ENCODE peak calls at places on chromosome 5, in six cellular contexts. Q is H1, C is spleen, A is IMR-90, J is tibial nerve, N is right lobe of liver. Z is an unnamed sample.

GRCh38 chr5:20157089-20157488 is 169.1 kb upstream of the CDH18 start:
- DNase-seq in J (no peak), N (no peak), Q (no peak), A (no peak), C (no peak), Z (no peak)

GRCh38 chr5:77645158-77645994 is 6.9 kb upstream of the OTP start:
- DNase-seq in A (no peak), C (peak), N (no peak), Q (no peak), J (no peak), Z (no peak)

GRCh38 chr5:178940569-178941360 is at the start of gene ZNF454:
- DNase-seq in Q (peak), A (peak), C (peak), J (peak), N (peak), Z (peak)

GRCh38 chr5:81750308-81751008 is 439 bp downstream of the SSBP2 start:
- DNase-seq in N (no peak), Q (no peak), J (no peak), C (no peak), A (no peak), Z (no peak)

GRCh38 chr5:123089971-123090640 is 1.1 kb downstream of the PRDM6 start:
- DNase-seq in C (no peak), N (no peak), Q (no peak), J (no peak), A (peak), Z (peak)

GRCh38 chr5:132493241-132493640 is 2.7 kb upstream of the IRF1 start:
- DNase-seq in C (no peak), N (no peak), Q (no peak), A (no peak), J (peak), Z (peak)

GRCh38 chr5:114360816-114361723 is 800 bp upstream of the KCNN2 start:
- DNase-seq in C (peak), A (peak), N (peak), J (no peak), Q (peak), Z (peak)

GRCh38 chr5:126460977-126461376 is 37.8 kb downstream of the GRAMD2B start:
- DNase-seq in N (no peak), Q (no peak), A (no peak), C (no peak), J (no peak), Z (no peak)

GRCh38 chr5:166845044-166845443 is 1446.4 kb upstream of the WWC1 start:
- DNase-seq in Q (no peak), C (no peak), J (peak), A (no peak), N (no peak), Z (no peak)

GRCh38 chr5:142012792-142013388 is at the start of gene GNPDA1:
- DNase-seq in C (peak), J (peak), A (peak), N (peak), Q (peak), Z (peak)

GRCh38 chr5:149381986-149382338 is 2.9 kb upstream of the IL17B start:
- DNase-seq in J (peak), Q (peak), C (peak), A (peak), N (peak), Z (peak)

GRCh38 chr5:94174748-94175411 is 433.5 kb upstream of the POU5F2 start:
- DNase-seq in C (no peak), J (no peak), A (peak), N (no peak), Q (no peak), Z (no peak)

GRCh38 chr5:1656271-1656975 is 132.7 kb upstream of the LPCAT1 start:
- DNase-seq in Q (no peak), J (no peak), A (no peak), N (no peak), C (no peak), Z (no peak)

GRCh38 chr5:168853972-168854371 is 274.8 kb upstream of the PANK3 start:
- DNase-seq in Q (no peak), C (no peak), A (no peak), J (no peak), N (no peak), Z (no peak)

GRCh38 chr5:159969966-159970365 is 39.0 kb upstream of the TTC1 start:
- DNase-seq in A (no peak), N (no peak), C (no peak), J (no peak), Q (no peak), Z (no peak)

GRCh38 chr5:157748740-157749461 is 5.4 kb downstream of the LSM11 start:
- DNase-seq in N (no peak), A (peak), C (no peak), J (no peak), Q (no peak), Z (no peak)

GRCh38 chr5:167633931-167634341 is 657.5 kb upstream of the WWC1 start:
- DNase-seq in C (no peak), A (peak), J (no peak), N (no peak), Q (no peak), Z (no peak)

GRCh38 chr5:126624534-126624933 is 23.8 kb downstream of the PHAX start:
- DNase-seq in Q (no peak), N (no peak), A (peak), C (no peak), J (no peak), Z (no peak)

GRCh38 chr5:57466544-57466943 is 16.1 kb downstream of the ACTBL2 start:
- DNase-seq in J (no peak), C (no peak), A (no peak), N (no peak), Q (no peak), Z (no peak)

GRCh38 chr5:116038817-116039216 is 6.5 kb downstream of the ARL14EPL start:
- DNase-seq in J (no peak), A (no peak), Q (no peak), C (peak), N (no peak), Z (no peak)

GRCh38 chr5:124105326-124105725 is 593.3 kb downstream of the CSNK1G3 start:
- DNase-seq in J (no peak), C (no peak), N (no peak), A (no peak), Q (no peak), Z (no peak)

GRCh38 chr5:135467051-135467625 is 15.0 kb upstream of the TIFAB start:
- DNase-seq in N (no peak), A (no peak), Q (no peak), J (no peak), C (peak), Z (no peak)

GRCh38 chr5:78540335-78541057 is 108.1 kb downstream of the LHFPL2 start:
- DNase-seq in J (peak), N (peak), A (no peak), C (no peak), Q (no peak), Z (no peak)

GRCh38 chr5:66074891-66075290 is 69.2 kb upstream of the SREK1 start:
- DNase-seq in C (no peak), N (no peak), Q (no peak), J (no peak), A (no peak), Z (no peak)

GRCh38 chr5:117326997-117327396 is 752.4 kb upstream of the SEMA6A start:
- DNase-seq in N (no peak), C (no peak), J (no peak), Q (no peak), A (no peak), Z (no peak)

GRCh38 chr5:133088064-133088463 is 36.3 kb downstream of the HSPA4 start:
- DNase-seq in C (no peak), A (no peak), N (no peak), Q (no peak), J (no peak), Z (no peak)

GRCh38 chr5:21654-22233 is 70.2 kb upstream of the PLEKHG4B start:
- DNase-seq in A (peak), C (no peak), N (no peak), Q (no peak), J (no peak), Z (no peak)

GRCh38 chr5:150556859-150557506 is 49.1 kb downstream of the NDST1 start:
- DNase-seq in C (no peak), J (no peak), Q (no peak), N (no peak), A (no peak), Z (no peak)

GRCh38 chr5:34709861-34710673 is 53.9 kb downstream of the RAI14 start:
- DNase-seq in A (peak), Q (no peak), N (no peak), C (no peak), J (no peak), Z (no peak)

GRCh38 chr5:159854916-159855315 is 61.4 kb upstream of the ADRA1B start:
- DNase-seq in Q (no peak), J (no peak), N (no peak), A (peak), C (no peak), Z (no peak)

GRCh38 chr5:157464518-157465171 is 4.6 kb downstream of the NIPAL4 start:
- DNase-seq in J (peak), A (peak), N (no peak), C (no peak), Q (no peak), Z (no peak)

GRCh38 chr5:40355842-40356241 is 323.9 kb upstream of the PTGER4 start:
- DNase-seq in A (no peak), J (no peak), Q (no peak), C (no peak), N (no peak), Z (no peak)

GRCh38 chr5:143101134-143101533 is 302.4 kb downstream of the NR3C1 start:
- DNase-seq in J (no peak), N (no peak), C (no peak), A (no peak), Q (no peak), Z (no peak)

DNA sequence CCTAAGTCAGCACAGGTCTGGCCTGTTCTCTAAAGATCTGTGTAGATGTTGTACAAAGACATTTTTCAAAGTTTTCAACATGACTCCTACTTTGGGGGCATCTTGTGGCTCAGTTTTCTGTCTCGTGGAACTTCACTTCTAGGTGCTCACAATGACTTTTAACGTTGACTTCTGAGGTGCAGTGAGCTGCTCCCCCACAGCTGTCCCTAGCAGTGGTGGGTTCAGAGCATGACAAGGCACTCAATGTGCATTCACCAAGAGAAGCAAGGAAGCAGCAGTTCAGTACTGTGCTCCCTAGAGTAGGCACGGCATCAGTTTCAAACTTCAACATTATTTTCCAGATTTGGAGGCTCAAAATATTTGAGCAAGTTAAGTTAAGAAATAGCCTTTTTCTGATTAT is 40.4 kb downstream of the TNFAIP8 start:
- DNase-seq in N (no peak), A (no peak), Q (no peak), J (no peak), C (no peak), Z (no peak)
- TF ChIP-seq POLR2A in N (no peak), A (no peak), Q (no peak), J (no peak), C (no peak), Z (no peak)

DNA sequence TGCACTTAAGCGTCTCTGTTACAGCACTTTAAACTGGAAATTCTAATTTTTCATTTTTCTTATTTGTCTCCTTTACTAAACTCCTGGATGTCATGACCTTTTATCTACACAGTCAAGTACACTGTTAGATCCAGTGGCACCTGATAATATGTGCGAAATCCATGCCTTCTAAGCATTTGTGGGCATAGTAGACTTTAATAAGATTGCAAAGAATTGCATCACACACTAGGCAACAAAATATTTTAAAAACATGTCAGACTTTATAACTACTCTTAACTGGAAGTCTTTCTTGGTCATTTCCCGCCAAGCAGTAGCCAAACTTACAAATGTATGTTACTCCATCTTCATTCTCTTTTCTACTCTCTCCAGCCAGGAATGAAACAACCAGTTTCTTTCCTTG is 5.0 kb upstream of the SPINK1 start:
- DNase-seq in C (no peak), J (no peak), N (no peak), Q (no peak), A (no peak), Z (no peak)
- TF ChIP-seq POLR2A in C (no peak), J (no peak), N (no peak), Q (no peak), A (no peak), Z (no peak)

GRCh38 chr5:170300361-170301013 is 2.9 kb upstream of the LCP2 start:
- DNase-seq in C (no peak), Q (no peak), J (no peak), N (peak), A (no peak), Z (no peak)

GRCh38 chr5:170293273-170293672 is 4.3 kb downstream of the LCP2 start:
- DNase-seq in Q (no peak), A (no peak), C (peak), J (no peak), N (no peak), Z (peak)

GRCh38 chr5:170296036-170296934 is 1.3 kb downstream of the LCP2 start:
- DNase-seq in Q (no peak), N (no peak), C (no peak), J (no peak), A (no peak), Z (no peak)

GRCh38 chr5:170297589-170298462 is at the start of gene LCP2:
- DNase-seq in Q (no peak), A (no peak), C (no peak), N (peak), J (no peak), Z (no peak)

DNA sequence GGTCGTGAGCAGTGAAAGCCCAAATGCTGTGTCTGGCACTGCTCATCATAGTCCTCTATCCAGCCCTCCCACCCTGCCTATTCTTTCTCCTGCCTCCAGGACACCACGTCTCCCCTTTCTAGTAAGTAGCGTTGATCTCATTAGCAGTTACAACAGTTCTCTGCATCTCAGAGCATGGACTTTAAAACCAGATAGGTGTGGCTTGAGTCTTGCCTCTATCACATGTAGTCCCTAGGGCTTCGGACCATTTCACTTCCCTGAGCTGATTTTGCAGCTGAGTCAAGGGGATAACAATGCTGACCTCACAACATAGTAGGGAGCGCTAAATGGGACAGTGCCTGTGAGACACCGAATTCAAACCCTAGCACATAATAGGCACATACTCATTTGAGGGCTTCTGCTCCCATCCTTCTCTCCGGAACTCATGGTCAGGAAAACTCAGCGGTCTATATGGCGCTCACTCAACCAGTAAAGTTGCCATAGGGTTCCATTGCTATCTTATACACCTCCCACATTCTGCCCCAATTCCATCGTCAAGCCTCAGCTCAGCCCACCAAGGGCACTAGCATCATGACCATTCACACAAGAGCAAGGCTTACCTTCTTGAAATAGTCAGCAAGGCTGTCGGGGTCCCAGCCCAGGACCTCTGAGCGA is 515 bp downstream of the LCP2 start:
- DNase-seq in N (peak), C (no peak), Q (no peak), J (no peak), A (no peak), Z (no peak)
- TF ChIP-seq POLR2A in N (no peak), C (no peak), Q (no peak), J (no peak), A (no peak), Z (no peak)

GRCh38 chr5:138491284-138491648 is 26.0 kb downstream of the EGR1 start:
- DNase-seq in J (no peak), N (no peak), Q (no peak), A (no peak), C (no peak), Z (no peak)

GRCh38 chr5:138495351-138495750 is 30.1 kb downstream of the EGR1 start:
- DNase-seq in Q (no peak), A (peak), N (no peak), J (no peak), C (no peak), Z (no peak)

GRCh38 chr5:138491669-138492551 is 26.6 kb downstream of the EGR1 start:
- DNase-seq in J (peak), A (peak), C (peak), Q (no peak), N (peak), Z (peak)

GRCh38 chr5:138490648-138491283 is 25.5 kb downstream of the EGR1 start:
- DNase-seq in C (no peak), J (no peak), Q (no peak), A (no peak), N (no peak), Z (no peak)

DNA sequence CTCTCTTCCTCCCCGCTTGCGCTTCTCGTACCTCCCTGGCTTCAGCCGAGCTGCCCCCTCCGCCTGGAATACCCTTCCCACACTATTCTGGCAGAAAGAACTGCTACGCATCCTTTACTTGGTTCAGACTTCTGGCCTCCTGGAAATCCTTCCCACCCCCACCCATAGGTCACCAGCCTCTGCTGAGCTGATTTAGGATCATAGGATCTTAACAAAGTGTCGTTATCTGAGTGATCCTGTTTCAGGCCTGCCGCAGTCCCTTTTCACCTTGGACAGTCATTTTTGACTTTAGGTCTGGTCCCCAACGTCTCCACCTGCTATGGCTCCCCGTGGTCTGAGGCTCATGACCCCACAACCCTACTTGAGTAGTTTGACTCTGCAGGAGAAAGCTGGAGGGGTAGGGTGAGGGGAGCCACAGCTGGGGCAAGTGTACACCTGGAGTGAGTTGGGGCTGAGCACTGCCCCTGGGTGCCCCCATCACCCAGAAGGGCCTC is 27.3 kb downstream of the EGR1 start:
- DNase-seq in Q (no peak), J (no peak), A (no peak), C (no peak), N (no peak), Z (no peak)
- TF ChIP-seq POLR2A in Q (no peak), J (no peak), A (no peak), C (no peak), N (no peak), Z (no peak)

GRCh38 chr5:51986733-51987132 is 603.5 kb downstream of the ISL1 start:
- DNase-seq in N (no peak), Q (no peak), A (no peak), C (no peak), J (no peak), Z (no peak)
- TF ChIP-seq POLR2A in N (no peak), Q (no peak), A (no peak), C (no peak), J (no peak), Z (no peak)

Z was measured in heart left ventricle.